ENCODE peak calls at places on chromosomes 3 and 15, in nine cellular contexts. One of them, this sample, is unnamed.

GRCh38 chr3:72487078-72487765 is 361.0 kb downstream of the SHQ1 start:
- DNase-seq in T-cell: no peak
- DNase-seq in GM12878: no peak
- DNase-seq in myocyte: peak
- DNase-seq in stimulated activated CD8-positive, alpha-beta memory T cell treated with anti-CD3 and anti-CD28 coated beads, Interleukin-2, amount 100 ng/mL, for 48 hours: peak
- DNase-seq in NCI-H2171 treated with DMSO at 0.1 percent for 48 hours: no peak
- DNase-seq in amniotic stem cell: peak
- DNase-seq in stimulated activated CD4-positive, alpha-beta T cell treated with anti-CD3 and anti-CD28 coated beads, Interleukin-4, amount 100 ng/mL, for 24 hours: peak
- DNase-seq in nephron progenitor cell: peak
- DNase-seq in this sample: no peak

GRCh38 chr3:24389108-24390090 is 105.3 kb downstream of the THRB start:
- DNase-seq in stimulated activated CD4-positive, alpha-beta T cell treated with anti-CD3 and anti-CD28 coated beads, Interleukin-4, amount 100 ng/mL, for 24 hours: no peak
- DNase-seq in T-cell: no peak
- DNase-seq in myocyte: peak
- DNase-seq in GM12878: no peak
- DNase-seq in stimulated activated CD8-positive, alpha-beta memory T cell treated with anti-CD3 and anti-CD28 coated beads, Interleukin-2, amount 100 ng/mL, for 48 hours: no peak
- DNase-seq in NCI-H2171 treated with DMSO at 0.1 percent for 48 hours: no peak
- DNase-seq in amniotic stem cell: no peak
- DNase-seq in nephron progenitor cell: no peak
- DNase-seq in this sample: no peak

GRCh38 chr3:55481918-55482495 is 5.1 kb downstream of the WNT5A start:
- DNase-seq in stimulated activated CD8-positive, alpha-beta memory T cell treated with anti-CD3 and anti-CD28 coated beads, Interleukin-2, amount 100 ng/mL, for 48 hours: no peak
- DNase-seq in GM12878: no peak
- DNase-seq in NCI-H2171 treated with DMSO at 0.1 percent for 48 hours: no peak
- DNase-seq in nephron progenitor cell: peak
- DNase-seq in stimulated activated CD4-positive, alpha-beta T cell treated with anti-CD3 and anti-CD28 coated beads, Interleukin-4, amount 100 ng/mL, for 24 hours: no peak
- DNase-seq in amniotic stem cell: no peak
- DNase-seq in myocyte: no peak
- DNase-seq in T-cell: no peak
- DNase-seq in this sample: no peak

GRCh38 chr15:60620707-60621106 is 141.8 kb upstream of the ICE2 start:
- DNase-seq in stimulated activated CD8-positive, alpha-beta memory T cell treated with anti-CD3 and anti-CD28 coated beads, Interleukin-2, amount 100 ng/mL, for 48 hours: no peak
- DNase-seq in GM12878: no peak
- DNase-seq in amniotic stem cell: no peak
- DNase-seq in stimulated activated CD4-positive, alpha-beta T cell treated with anti-CD3 and anti-CD28 coated beads, Interleukin-4, amount 100 ng/mL, for 24 hours: no peak
- DNase-seq in nephron progenitor cell: peak
- DNase-seq in myocyte: peak
- DNase-seq in T-cell: no peak
- DNase-seq in NCI-H2171 treated with DMSO at 0.1 percent for 48 hours: no peak
- DNase-seq in this sample: no peak

GRCh38 chr3:39972508-39972907 is 163.1 kb downstream of the MYRIP start:
- DNase-seq in stimulated activated CD4-positive, alpha-beta T cell treated with anti-CD3 and anti-CD28 coated beads, Interleukin-4, amount 100 ng/mL, for 24 hours: no peak
- DNase-seq in nephron progenitor cell: no peak
- DNase-seq in T-cell: no peak
- DNase-seq in NCI-H2171 treated with DMSO at 0.1 percent for 48 hours: peak
- DNase-seq in myocyte: no peak
- DNase-seq in GM12878: no peak
- DNase-seq in stimulated activated CD8-positive, alpha-beta memory T cell treated with anti-CD3 and anti-CD28 coated beads, Interleukin-2, amount 100 ng/mL, for 48 hours: no peak
- DNase-seq in amniotic stem cell: no peak
- DNase-seq in this sample: no peak

GRCh38 chr15:67509918-67510317 is 11.0 kb upstream of the C15orf61 start:
- DNase-seq in NCI-H2171 treated with DMSO at 0.1 percent for 48 hours: no peak
- DNase-seq in stimulated activated CD8-positive, alpha-beta memory T cell treated with anti-CD3 and anti-CD28 coated beads, Interleukin-2, amount 100 ng/mL, for 48 hours: no peak
- DNase-seq in nephron progenitor cell: no peak
- DNase-seq in T-cell: no peak
- DNase-seq in amniotic stem cell: no peak
- DNase-seq in GM12878: no peak
- DNase-seq in stimulated activated CD4-positive, alpha-beta T cell treated with anti-CD3 and anti-CD28 coated beads, Interleukin-4, amount 100 ng/mL, for 24 hours: no peak
- DNase-seq in myocyte: no peak
- DNase-seq in this sample: no peak

GRCh38 chr3:4575413-4575812 is 82.3 kb downstream of the ITPR1 start:
- DNase-seq in T-cell: no peak
- DNase-seq in myocyte: no peak
- DNase-seq in GM12878: no peak
- DNase-seq in amniotic stem cell: no peak
- DNase-seq in stimulated activated CD8-positive, alpha-beta memory T cell treated with anti-CD3 and anti-CD28 coated beads, Interleukin-2, amount 100 ng/mL, for 48 hours: no peak
- DNase-seq in NCI-H2171 treated with DMSO at 0.1 percent for 48 hours: no peak
- DNase-seq in nephron progenitor cell: no peak
- DNase-seq in stimulated activated CD4-positive, alpha-beta T cell treated with anti-CD3 and anti-CD28 coated beads, Interleukin-4, amount 100 ng/mL, for 24 hours: no peak
- DNase-seq in this sample: no peak

GRCh38 chr15:64571857-64572291 is 111.5 kb downstream of the ZNF609 start:
- DNase-seq in NCI-H2171 treated with DMSO at 0.1 percent for 48 hours: no peak
- DNase-seq in amniotic stem cell: no peak
- DNase-seq in GM12878: peak
- DNase-seq in T-cell: no peak
- DNase-seq in nephron progenitor cell: no peak
- DNase-seq in stimulated activated CD8-positive, alpha-beta memory T cell treated with anti-CD3 and anti-CD28 coated beads, Interleukin-2, amount 100 ng/mL, for 48 hours: no peak
- DNase-seq in myocyte: no peak
- DNase-seq in stimulated activated CD4-positive, alpha-beta T cell treated with anti-CD3 and anti-CD28 coated beads, Interleukin-4, amount 100 ng/mL, for 24 hours: no peak
- DNase-seq in this sample: no peak

GRCh38 chr15:93706476-93706875 is 524.9 kb upstream of the MCTP2 start:
- DNase-seq in stimulated activated CD8-positive, alpha-beta memory T cell treated with anti-CD3 and anti-CD28 coated beads, Interleukin-2, amount 100 ng/mL, for 48 hours: no peak
- DNase-seq in amniotic stem cell: no peak
- DNase-seq in nephron progenitor cell: no peak
- DNase-seq in stimulated activated CD4-positive, alpha-beta T cell treated with anti-CD3 and anti-CD28 coated beads, Interleukin-4, amount 100 ng/mL, for 24 hours: no peak
- DNase-seq in NCI-H2171 treated with DMSO at 0.1 percent for 48 hours: no peak
- DNase-seq in T-cell: no peak
- DNase-seq in GM12878: no peak
- DNase-seq in myocyte: no peak
- DNase-seq in this sample: no peak

GRCh38 chr3:25412269-25412668 is 15.8 kb upstream of the RARB start:
- DNase-seq in nephron progenitor cell: no peak
- DNase-seq in NCI-H2171 treated with DMSO at 0.1 percent for 48 hours: no peak
- DNase-seq in amniotic stem cell: no peak
- DNase-seq in stimulated activated CD8-positive, alpha-beta memory T cell treated with anti-CD3 and anti-CD28 coated beads, Interleukin-2, amount 100 ng/mL, for 48 hours: no peak
- DNase-seq in GM12878: no peak
- DNase-seq in stimulated activated CD4-positive, alpha-beta T cell treated with anti-CD3 and anti-CD28 coated beads, Interleukin-4, amount 100 ng/mL, for 24 hours: no peak
- DNase-seq in myocyte: no peak
- DNase-seq in T-cell: no peak
- DNase-seq in this sample: no peak

GRCh38 chr15:70199601-70200000 is 101.9 kb upstream of the TLE3 start:
- DNase-seq in GM12878: no peak
- DNase-seq in NCI-H2171 treated with DMSO at 0.1 percent for 48 hours: no peak
- DNase-seq in T-cell: no peak
- DNase-seq in stimulated activated CD4-positive, alpha-beta T cell treated with anti-CD3 and anti-CD28 coated beads, Interleukin-4, amount 100 ng/mL, for 24 hours: no peak
- DNase-seq in amniotic stem cell: no peak
- DNase-seq in myocyte: no peak
- DNase-seq in stimulated activated CD8-positive, alpha-beta memory T cell treated with anti-CD3 and anti-CD28 coated beads, Interleukin-2, amount 100 ng/mL, for 48 hours: no peak
- DNase-seq in nephron progenitor cell: no peak
- DNase-seq in this sample: no peak

GRCh38 chr15:74787251-74788041 is 5.6 kb downstream of the CSK start:
- DNase-seq in amniotic stem cell: no peak
- DNase-seq in GM12878: peak
- DNase-seq in NCI-H2171 treated with DMSO at 0.1 percent for 48 hours: no peak
- DNase-seq in nephron progenitor cell: peak
- DNase-seq in T-cell: peak
- DNase-seq in stimulated activated CD4-positive, alpha-beta T cell treated with anti-CD3 and anti-CD28 coated beads, Interleukin-4, amount 100 ng/mL, for 24 hours: peak
- DNase-seq in stimulated activated CD8-positive, alpha-beta memory T cell treated with anti-CD3 and anti-CD28 coated beads, Interleukin-2, amount 100 ng/mL, for 48 hours: peak
- DNase-seq in myocyte: peak
- DNase-seq in this sample: peak

GRCh38 chr15:25643120-25643519 is 204.3 kb upstream of the UBE3A start:
- DNase-seq in stimulated activated CD8-positive, alpha-beta memory T cell treated with anti-CD3 and anti-CD28 coated beads, Interleukin-2, amount 100 ng/mL, for 48 hours: no peak
- DNase-seq in NCI-H2171 treated with DMSO at 0.1 percent for 48 hours: no peak
- DNase-seq in T-cell: no peak
- DNase-seq in amniotic stem cell: no peak
- DNase-seq in stimulated activated CD4-positive, alpha-beta T cell treated with anti-CD3 and anti-CD28 coated beads, Interleukin-4, amount 100 ng/mL, for 24 hours: no peak
- DNase-seq in nephron progenitor cell: no peak
- DNase-seq in myocyte: no peak
- DNase-seq in GM12878: no peak
- DNase-seq in this sample: no peak

GRCh38 chr3:173778246-173778645 is 380.7 kb downstream of the NLGN1 start:
- DNase-seq in GM12878: no peak
- DNase-seq in T-cell: no peak
- DNase-seq in stimulated activated CD8-positive, alpha-beta memory T cell treated with anti-CD3 and anti-CD28 coated beads, Interleukin-2, amount 100 ng/mL, for 48 hours: no peak
- DNase-seq in myocyte: no peak
- DNase-seq in nephron progenitor cell: no peak
- DNase-seq in stimulated activated CD4-positive, alpha-beta T cell treated with anti-CD3 and anti-CD28 coated beads, Interleukin-4, amount 100 ng/mL, for 24 hours: no peak
- DNase-seq in amniotic stem cell: no peak
- DNase-seq in NCI-H2171 treated with DMSO at 0.1 percent for 48 hours: no peak
- DNase-seq in this sample: no peak

GRCh38 chr3:56758539-56758981 is 43.2 kb downstream of the ARHGEF3 start:
- DNase-seq in NCI-H2171 treated with DMSO at 0.1 percent for 48 hours: no peak
- DNase-seq in T-cell: no peak
- DNase-seq in nephron progenitor cell: no peak
- DNase-seq in myocyte: peak
- DNase-seq in stimulated activated CD4-positive, alpha-beta T cell treated with anti-CD3 and anti-CD28 coated beads, Interleukin-4, amount 100 ng/mL, for 24 hours: peak
- DNase-seq in GM12878: peak
- DNase-seq in amniotic stem cell: peak
- DNase-seq in stimulated activated CD8-positive, alpha-beta memory T cell treated with anti-CD3 and anti-CD28 coated beads, Interleukin-2, amount 100 ng/mL, for 48 hours: no peak
- DNase-seq in this sample: no peak

GRCh38 chr3:10093678-10094077 is 14.4 kb downstream of the FANCD2OS start:
- DNase-seq in stimulated activated CD4-positive, alpha-beta T cell treated with anti-CD3 and anti-CD28 coated beads, Interleukin-4, amount 100 ng/mL, for 24 hours: no peak
- DNase-seq in NCI-H2171 treated with DMSO at 0.1 percent for 48 hours: no peak
- DNase-seq in nephron progenitor cell: no peak
- DNase-seq in myocyte: no peak
- DNase-seq in GM12878: no peak
- DNase-seq in T-cell: no peak
- DNase-seq in stimulated activated CD8-positive, alpha-beta memory T cell treated with anti-CD3 and anti-CD28 coated beads, Interleukin-2, amount 100 ng/mL, for 48 hours: no peak
- DNase-seq in amniotic stem cell: no peak
- DNase-seq in this sample: no peak

GRCh38 chr15:30956216-30956803 is 35.1 kb downstream of the MTMR10 start:
- DNase-seq in NCI-H2171 treated with DMSO at 0.1 percent for 48 hours: no peak
- DNase-seq in myocyte: peak
- DNase-seq in stimulated activated CD4-positive, alpha-beta T cell treated with anti-CD3 and anti-CD28 coated beads, Interleukin-4, amount 100 ng/mL, for 24 hours: no peak
- DNase-seq in T-cell: no peak
- DNase-seq in amniotic stem cell: no peak
- DNase-seq in nephron progenitor cell: no peak
- DNase-seq in stimulated activated CD8-positive, alpha-beta memory T cell treated with anti-CD3 and anti-CD28 coated beads, Interleukin-2, amount 100 ng/mL, for 48 hours: no peak
- DNase-seq in GM12878: no peak
- DNase-seq in this sample: no peak

GRCh38 chr3:20462723-20463122 is 276.7 kb upstream of the SGO1 start:
- DNase-seq in T-cell: no peak
- DNase-seq in amniotic stem cell: no peak
- DNase-seq in myocyte: no peak
- DNase-seq in stimulated activated CD4-positive, alpha-beta T cell treated with anti-CD3 and anti-CD28 coated beads, Interleukin-4, amount 100 ng/mL, for 24 hours: no peak
- DNase-seq in nephron progenitor cell: no peak
- DNase-seq in stimulated activated CD8-positive, alpha-beta memory T cell treated with anti-CD3 and anti-CD28 coated beads, Interleukin-2, amount 100 ng/mL, for 48 hours: no peak
- DNase-seq in NCI-H2171 treated with DMSO at 0.1 percent for 48 hours: no peak
- DNase-seq in GM12878: no peak
- DNase-seq in this sample: no peak

GRCh38 chr3:115666081-115666480 is 42.8 kb downstream of the GAP43 start:
- DNase-seq in myocyte: no peak
- DNase-seq in NCI-H2171 treated with DMSO at 0.1 percent for 48 hours: no peak
- DNase-seq in T-cell: no peak
- DNase-seq in amniotic stem cell: no peak
- DNase-seq in stimulated activated CD8-positive, alpha-beta memory T cell treated with anti-CD3 and anti-CD28 coated beads, Interleukin-2, amount 100 ng/mL, for 48 hours: no peak
- DNase-seq in GM12878: no peak
- DNase-seq in stimulated activated CD4-positive, alpha-beta T cell treated with anti-CD3 and anti-CD28 coated beads, Interleukin-4, amount 100 ng/mL, for 24 hours: no peak
- DNase-seq in nephron progenitor cell: no peak
- DNase-seq in this sample: no peak

GRCh38 chr3:12729313-12729676 is 29.8 kb downstream of the TMEM40 start:
- DNase-seq in NCI-H2171 treated with DMSO at 0.1 percent for 48 hours: peak
- DNase-seq in stimulated activated CD4-positive, alpha-beta T cell treated with anti-CD3 and anti-CD28 coated beads, Interleukin-4, amount 100 ng/mL, for 24 hours: no peak
- DNase-seq in stimulated activated CD8-positive, alpha-beta memory T cell treated with anti-CD3 and anti-CD28 coated beads, Interleukin-2, amount 100 ng/mL, for 48 hours: no peak
- DNase-seq in amniotic stem cell: no peak
- DNase-seq in nephron progenitor cell: peak
- DNase-seq in T-cell: no peak
- DNase-seq in myocyte: peak
- DNase-seq in GM12878: no peak
- DNase-seq in this sample: no peak

GRCh38 chr15:38696120-38696727 is 131.6 kb upstream of the RASGRP1 start:
- DNase-seq in stimulated activated CD4-positive, alpha-beta T cell treated with anti-CD3 and anti-CD28 coated beads, Interleukin-4, amount 100 ng/mL, for 24 hours: peak
- DNase-seq in GM12878: no peak
- DNase-seq in myocyte: peak
- DNase-seq in nephron progenitor cell: no peak
- DNase-seq in amniotic stem cell: no peak
- DNase-seq in stimulated activated CD8-positive, alpha-beta memory T cell treated with anti-CD3 and anti-CD28 coated beads, Interleukin-2, amount 100 ng/mL, for 48 hours: peak
- DNase-seq in T-cell: peak
- DNase-seq in NCI-H2171 treated with DMSO at 0.1 percent for 48 hours: no peak
- DNase-seq in this sample: peak

GRCh38 chr3:61877359-61877770 is 316.0 kb downstream of the PTPRG start:
- DNase-seq in GM12878: peak
- DNase-seq in NCI-H2171 treated with DMSO at 0.1 percent for 48 hours: no peak
- DNase-seq in stimulated activated CD8-positive, alpha-beta memory T cell treated with anti-CD3 and anti-CD28 coated beads, Interleukin-2, amount 100 ng/mL, for 48 hours: no peak
- DNase-seq in stimulated activated CD4-positive, alpha-beta T cell treated with anti-CD3 and anti-CD28 coated beads, Interleukin-4, amount 100 ng/mL, for 24 hours: no peak
- DNase-seq in amniotic stem cell: no peak
- DNase-seq in myocyte: no peak
- DNase-seq in nephron progenitor cell: peak
- DNase-seq in T-cell: no peak
- DNase-seq in this sample: no peak

GRCh38 chr3:110576962-110577361 is 494.7 kb upstream of the NECTIN3 start:
- DNase-seq in nephron progenitor cell: no peak
- DNase-seq in GM12878: no peak
- DNase-seq in stimulated activated CD8-positive, alpha-beta memory T cell treated with anti-CD3 and anti-CD28 coated beads, Interleukin-2, amount 100 ng/mL, for 48 hours: no peak
- DNase-seq in T-cell: no peak
- DNase-seq in myocyte: peak
- DNase-seq in amniotic stem cell: peak
- DNase-seq in stimulated activated CD4-positive, alpha-beta T cell treated with anti-CD3 and anti-CD28 coated beads, Interleukin-4, amount 100 ng/mL, for 24 hours: no peak
- DNase-seq in NCI-H2171 treated with DMSO at 0.1 percent for 48 hours: no peak
- DNase-seq in this sample: no peak

GRCh38 chr15:93382196-93382820 is 293.3 kb upstream of the RGMA start:
- DNase-seq in nephron progenitor cell: no peak
- DNase-seq in NCI-H2171 treated with DMSO at 0.1 percent for 48 hours: peak
- DNase-seq in amniotic stem cell: no peak
- DNase-seq in stimulated activated CD8-positive, alpha-beta memory T cell treated with anti-CD3 and anti-CD28 coated beads, Interleukin-2, amount 100 ng/mL, for 48 hours: no peak
- DNase-seq in T-cell: no peak
- DNase-seq in myocyte: no peak
- DNase-seq in GM12878: no peak
- DNase-seq in stimulated activated CD4-positive, alpha-beta T cell treated with anti-CD3 and anti-CD28 coated beads, Interleukin-4, amount 100 ng/mL, for 24 hours: no peak
- DNase-seq in this sample: no peak